ENCODE peak calls at places on chromosomes 6 and 20, in five cellular contexts. One of them, this sample, is unnamed. For H3K36me3, the result is how much of the 10 kb centered on the place peaks cover.

GRCh38 chr20:3786665-3787639 is at the start of gene CENPB:
- DNase-seq in brain microvascular endothelial cell: peak
- DNase-seq in tibial artery: peak
- DNase-seq in left ventricle myocardium inferior: peak
- DNase-seq in neural progenitor cell: peak
- DNase-seq in this sample: peak

GRCh38 chr20:20743511-20744169 is 31.2 kb upstream of the RALGAPA2 start:
- DNase-seq in tibial artery: peak
- DNase-seq in brain microvascular endothelial cell: no peak
- DNase-seq in neural progenitor cell: peak
- DNase-seq in left ventricle myocardium inferior: peak
- DNase-seq in this sample: no peak

GRCh38 chr6:17869010-17869752 is 118.3 kb downstream of the KIF13A start:
- DNase-seq in tibial artery: no peak
- DNase-seq in neural progenitor cell: no peak
- DNase-seq in brain microvascular endothelial cell: no peak
- DNase-seq in left ventricle myocardium inferior: no peak
- DNase-seq in this sample: no peak

GRCh38 chr6:162468326-162468725 is 259.2 kb downstream of the PRKN start:
- DNase-seq in brain microvascular endothelial cell: no peak
- DNase-seq in left ventricle myocardium inferior: no peak
- DNase-seq in neural progenitor cell: no peak
- DNase-seq in tibial artery: no peak
- DNase-seq in this sample: no peak

GRCh38 chr20:59955131-59955796 is 3.0 kb upstream of the CDH26 start:
- DNase-seq in tibial artery: no peak
- DNase-seq in brain microvascular endothelial cell: no peak
- DNase-seq in neural progenitor cell: peak
- DNase-seq in left ventricle myocardium inferior: no peak
- DNase-seq in this sample: no peak

GRCh38 chr20:45878076-45878731 is 2.8 kb upstream of the ZSWIM1 start:
- DNase-seq in left ventricle myocardium inferior: no peak
- DNase-seq in tibial artery: no peak
- DNase-seq in neural progenitor cell: no peak
- DNase-seq in brain microvascular endothelial cell: no peak
- DNase-seq in this sample: no peak

GRCh38 chr6:104527761-104528415 is 331.8 kb downstream of the HACE1 start:
- DNase-seq in brain microvascular endothelial cell: peak
- DNase-seq in neural progenitor cell: peak
- DNase-seq in tibial artery: peak
- DNase-seq in left ventricle myocardium inferior: no peak
- DNase-seq in this sample: no peak

GRCh38 chr20:37298190-37298939 is 8.9 kb downstream of the MANBAL start:
- DNase-seq in neural progenitor cell: no peak
- DNase-seq in left ventricle myocardium inferior: no peak
- DNase-seq in brain microvascular endothelial cell: peak
- DNase-seq in tibial artery: peak
- DNase-seq in this sample: no peak

GRCh38 chr6:169986848-169987498 is 235.6 kb downstream of the ERMARD start:
- DNase-seq in neural progenitor cell: no peak
- DNase-seq in brain microvascular endothelial cell: no peak
- DNase-seq in left ventricle myocardium inferior: peak
- DNase-seq in tibial artery: no peak
- DNase-seq in this sample: no peak

GRCh38 chr6:31057426-31058003 is 47.2 kb downstream of the MUC22 start:
- DNase-seq in left ventricle myocardium inferior: no peak
- DNase-seq in tibial artery: no peak
- DNase-seq in neural progenitor cell: peak
- DNase-seq in brain microvascular endothelial cell: no peak
- DNase-seq in this sample: no peak

DNA sequence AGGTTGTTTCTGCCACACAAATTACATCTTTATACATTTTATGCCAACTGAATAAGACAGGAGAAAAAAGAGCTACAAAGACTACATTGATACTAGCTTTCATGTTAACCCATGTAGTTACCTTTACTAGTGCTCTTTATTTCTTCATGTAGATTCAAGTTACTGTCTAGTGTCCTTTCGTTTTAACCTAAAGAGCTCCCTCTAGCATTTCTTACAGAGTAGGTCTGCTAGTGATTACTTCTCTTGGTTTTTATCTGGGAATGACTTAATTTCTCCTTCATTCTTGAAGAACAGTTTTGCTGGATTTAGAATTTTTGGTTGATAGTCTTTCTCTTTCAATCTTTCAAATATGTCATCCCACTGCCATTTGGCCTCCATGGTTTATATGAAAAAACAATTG is 21.2 kb upstream of the NOP56 start:
- DNase-seq in left ventricle myocardium inferior: no peak
- DNase-seq in tibial artery: no peak
- DNase-seq in neural progenitor cell: no peak
- DNase-seq in brain microvascular endothelial cell: no peak
- DNase-seq in this sample: no peak
- TF ChIP-seq CTCF in left ventricle myocardium inferior: no peak
- TF ChIP-seq CTCF in tibial artery: no peak
- TF ChIP-seq CTCF in neural progenitor cell: peak
- TF ChIP-seq CTCF in brain microvascular endothelial cell: no peak
- TF ChIP-seq CTCF in this sample: no peak

GRCh38 chr6:49233483-49233882 is 229.6 kb downstream of the MMUT start:
- DNase-seq in neural progenitor cell: no peak
- DNase-seq in tibial artery: no peak
- DNase-seq in left ventricle myocardium inferior: no peak
- DNase-seq in brain microvascular endothelial cell: no peak
- DNase-seq in this sample: no peak
- H3K4me3 ChIP-seq in neural progenitor cell: no peak
- H3K4me3 ChIP-seq in tibial artery: no peak
- H3K4me3 ChIP-seq in left ventricle myocardium inferior: no peak
- H3K4me3 ChIP-seq in brain microvascular endothelial cell: no peak
- H3K4me3 ChIP-seq in this sample: no peak

DNA sequence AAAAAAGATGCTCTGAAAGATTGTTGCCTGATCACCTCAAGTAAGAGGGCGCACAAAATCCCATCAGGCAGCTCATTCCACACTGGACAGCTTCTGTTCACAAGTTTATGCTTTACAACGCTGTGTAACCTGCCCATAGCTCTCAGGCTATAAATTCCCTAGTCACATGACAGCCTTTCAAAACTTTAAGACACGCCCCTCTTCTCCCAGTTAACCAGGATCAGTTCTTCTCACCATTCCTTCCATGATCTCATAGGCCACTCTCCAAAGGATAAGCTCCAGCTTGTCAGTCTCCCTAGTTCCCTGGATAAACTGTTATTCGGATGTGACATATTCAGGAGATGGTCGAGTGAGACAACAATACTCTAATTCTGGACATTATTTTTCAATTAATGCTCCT is 15.0 kb downstream of the ADNP start:
- DNase-seq in neural progenitor cell: no peak
- DNase-seq in left ventricle myocardium inferior: no peak
- DNase-seq in brain microvascular endothelial cell: peak
- DNase-seq in tibial artery: no peak
- DNase-seq in this sample: no peak
- H3K36me3 ChIP-seq in neural progenitor cell: under half
- H3K36me3 ChIP-seq in left ventricle myocardium inferior: under half
- H3K36me3 ChIP-seq in brain microvascular endothelial cell: under half
- H3K36me3 ChIP-seq in tibial artery: under half
- H3K36me3 ChIP-seq in this sample: under half

DNA sequence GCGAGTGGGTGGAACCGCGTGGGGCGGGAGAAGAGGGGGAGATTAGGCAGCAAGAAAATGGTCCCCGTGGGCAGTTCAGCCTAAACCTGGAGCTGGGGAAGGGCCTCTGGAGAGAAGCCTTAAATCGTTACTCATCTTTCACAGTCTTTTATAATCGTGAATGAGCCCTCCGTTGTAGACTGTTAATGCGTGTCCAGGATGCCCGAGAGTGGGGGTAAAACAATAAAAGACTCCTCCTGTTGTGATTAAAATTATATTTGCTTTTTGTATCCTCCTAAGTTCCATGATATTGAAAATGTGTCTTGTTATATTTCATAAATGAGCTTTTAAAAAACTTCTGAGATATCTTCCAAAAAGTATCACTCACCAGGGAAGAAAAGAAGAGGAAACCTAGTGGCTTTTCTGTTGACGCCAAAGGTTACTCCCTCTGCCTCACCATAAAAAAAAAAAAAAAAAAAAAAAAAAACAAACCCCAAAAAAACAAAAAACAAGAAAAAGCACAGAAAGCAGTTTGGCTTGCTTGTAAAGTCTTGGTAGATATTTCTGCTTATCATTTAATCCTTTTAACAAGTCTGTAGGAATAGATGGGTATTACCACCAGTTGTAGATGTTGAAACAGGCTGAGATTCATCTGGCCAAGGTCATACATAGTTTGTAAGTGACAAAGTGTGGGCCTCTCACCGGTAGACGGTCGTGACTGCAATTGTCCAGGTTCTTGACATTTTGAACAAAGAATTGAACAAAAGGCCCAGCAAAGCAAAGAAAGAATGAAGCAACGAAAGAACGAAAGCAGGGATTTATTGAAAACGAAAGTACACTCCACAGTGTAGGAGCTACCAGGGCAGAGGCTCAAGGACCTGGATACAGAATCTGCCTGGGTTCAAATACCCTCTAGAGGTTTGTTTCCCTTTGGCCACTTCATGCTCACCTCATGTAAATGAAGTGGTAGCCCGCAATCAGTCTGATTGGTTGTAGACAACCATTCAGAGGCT is 11.4 kb upstream of the ELOVL5 start:
- DNase-seq in brain microvascular endothelial cell: peak
- DNase-seq in neural progenitor cell: no peak
- DNase-seq in left ventricle myocardium inferior: no peak
- DNase-seq in tibial artery: no peak
- DNase-seq in this sample: no peak
- TF ChIP-seq CTCF in brain microvascular endothelial cell: no peak
- TF ChIP-seq CTCF in neural progenitor cell: no peak
- TF ChIP-seq CTCF in left ventricle myocardium inferior: no peak
- TF ChIP-seq CTCF in tibial artery: no peak
- TF ChIP-seq CTCF in this sample: no peak

GRCh38 chr20:31661625-31662371 is 24.1 kb downstream of the COX4I2 start:
- DNase-seq in tibial artery: peak
- DNase-seq in left ventricle myocardium inferior: peak
- DNase-seq in neural progenitor cell: peak
- DNase-seq in brain microvascular endothelial cell: peak
- DNase-seq in this sample: peak
- H3K4me3 ChIP-seq in tibial artery: peak
- H3K4me3 ChIP-seq in left ventricle myocardium inferior: peak
- H3K4me3 ChIP-seq in neural progenitor cell: peak
- H3K4me3 ChIP-seq in brain microvascular endothelial cell: peak
- H3K4me3 ChIP-seq in this sample: peak

DNA sequence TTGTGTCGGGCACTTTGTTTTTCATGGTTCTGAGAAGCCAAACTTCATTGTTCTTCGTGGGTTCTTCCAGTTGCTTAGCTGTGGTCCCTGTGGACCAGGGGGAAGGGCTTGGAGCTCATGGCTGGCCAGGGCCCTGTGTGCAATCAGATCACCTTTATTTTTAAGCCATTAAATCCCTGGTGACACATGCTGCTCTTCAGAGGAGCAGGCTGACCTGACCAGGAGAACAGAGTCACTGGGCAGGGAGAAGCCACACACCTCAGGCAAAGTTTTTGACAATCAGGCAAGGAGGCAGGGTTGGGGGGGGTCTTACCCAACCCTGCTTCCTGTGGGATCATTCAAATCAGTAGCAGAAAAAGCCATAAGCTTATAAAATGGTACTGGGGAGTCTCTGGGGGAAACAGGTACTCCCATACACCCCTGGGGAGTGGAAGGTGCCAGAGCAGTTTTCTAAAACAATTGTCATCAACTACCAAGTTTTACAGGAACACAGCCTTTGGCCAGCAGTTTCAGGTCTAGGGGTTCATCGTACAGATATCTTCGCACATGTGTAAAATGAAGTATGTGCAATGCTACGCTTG is 37.0 kb upstream of the PREX1 start:
- DNase-seq in left ventricle myocardium inferior: no peak
- DNase-seq in tibial artery: no peak
- DNase-seq in brain microvascular endothelial cell: no peak
- DNase-seq in neural progenitor cell: no peak
- DNase-seq in this sample: no peak
- H3K36me3 ChIP-seq in left ventricle myocardium inferior: under half
- H3K36me3 ChIP-seq in tibial artery: under half
- H3K36me3 ChIP-seq in brain microvascular endothelial cell: under half
- H3K36me3 ChIP-seq in neural progenitor cell: under half
- H3K36me3 ChIP-seq in this sample: under half